ENCODE peak calls at places on chromosomes 16 and 17, in ten cellular contexts. Q is NAMALWA, X is NCI-H1436, F is tibial nerve, M is T-cell, L is T-helper 2 cell, P is adrenal gland, Y is kidney tubule cell, V is nucleus accumbens, Z is AG08395. U is an unnamed sample.
A peak's percentile ranks its signal among the peaks of the same experiment; 100 is the strongest.

GRCh38 chr16:63292036-63292435 is 1255.8 kb upstream of the CDH8 start:
- DNase-seq in V (no peak), X (no peak), M (no peak), P (no peak), Y (no peak), F (no peak), Z (no peak), Q (no peak), L (no peak), U (no peak)

GRCh38 chr17:39647242-39647641 is 10.3 kb downstream of the STARD3 start:
- DNase-seq in L (no peak), F (no peak), V (no peak), M (no peak), X (no peak), Z (no peak), P (no peak), Y (no peak), Q (no peak), U (no peak)

GRCh38 chr17:78528541-78528940 is 48.7 kb downstream of the DNAH17 start:
- DNase-seq in F (no peak), V (no peak), M (no peak), X (peak; percentile 93), Y (no peak), Q (no peak), Z (no peak), P (no peak), L (no peak), U (no peak)

GRCh38 chr17:46958192-46958591 is 20.9 kb downstream of the RPRML start:
- DNase-seq in P (no peak), Y (no peak), F (no peak), X (no peak), Z (no peak), Q (no peak), M (no peak), L (no peak), V (no peak), U (no peak)

GRCh38 chr16:54654429-54654828 is 276.2 kb upstream of the IRX5 start:
- DNase-seq in P (no peak), F (no peak), Z (no peak), Q (no peak), Y (no peak), V (no peak), L (no peak), X (peak; percentile 36), M (no peak), U (no peak)

GRCh38 chr17:74444406-74444805 is 12.5 kb downstream of the GPRC5C start:
- DNase-seq in X (no peak), L (no peak), M (no peak), F (peak; percentile 63), Z (no peak), P (peak; percentile 93), Y (peak; percentile 54), Q (no peak), V (no peak), U (no peak)

GRCh38 chr16:88379694-88380040 is 3.1 kb upstream of the ZNF469 start:
- DNase-seq in Z (no peak), X (no peak), P (no peak), F (no peak), V (no peak), M (no peak), Q (no peak), Y (no peak), L (no peak), U (no peak)

GRCh38 chr17:58330997-58331814 is 2.6 kb upstream of the TSPOAP1 start:
- DNase-seq in L (peak; percentile 88), V (no peak), X (no peak), F (no peak), P (peak; percentile 38), Y (no peak), Z (no peak), M (peak; percentile 78), Q (peak; percentile 66), U (peak; percentile 81)

GRCh38 chr17:78318843-78319242 is 41.0 kb downstream of the SOCS3 start:
- DNase-seq in X (no peak), Q (no peak), L (no peak), V (no peak), Z (no peak), M (no peak), F (no peak), P (no peak), Y (no peak), U (no peak)

GRCh38 chr16:86138121-86138944 is 239.4 kb downstream of the IRF8 start:
- DNase-seq in Q (no peak), L (no peak), X (no peak), P (no peak), Z (no peak), F (no peak), M (no peak), V (no peak), Y (no peak), U (no peak)

GRCh38 chr17:54916721-54917120 is 16.1 kb downstream of the TOM1L1 start:
- DNase-seq in Z (no peak), M (no peak), Q (no peak), L (no peak), P (no peak), X (no peak), F (no peak), V (no peak), Y (no peak), U (no peak)

GRCh38 chr16:13680021-13680672 is 239.8 kb upstream of the ERCC4 start:
- DNase-seq in Z (no peak), F (no peak), L (no peak), Q (no peak), X (no peak), M (no peak), P (no peak), V (no peak), Y (peak; percentile 50), U (no peak)

GRCh38 chr16:77376358-77376757 is 58.5 kb downstream of the ADAMTS18 start:
- DNase-seq in Q (peak; percentile 36), Y (no peak), L (peak; percentile 14), F (no peak), Z (peak; percentile 4), X (no peak), V (no peak), P (no peak), M (no peak), U (no peak)

GRCh38 chr17:65530985-65531507 is 30.4 kb downstream of the AXIN2 start:
- DNase-seq in Q (no peak), P (peak; percentile 73), V (no peak), Y (no peak), F (no peak), M (no peak), X (no peak), Z (peak; percentile 33), L (no peak), U (no peak)

GRCh38 chr17:75006653-75007052 is 5.8 kb upstream of the MRPL58 start:
- DNase-seq in Z (no peak), M (no peak), L (no peak), Q (no peak), P (peak; percentile 55), V (no peak), F (no peak), Y (no peak), X (no peak), U (no peak)

GRCh38 chr17:17806611-17807010 is 30.2 kb downstream of the SREBF1 start:
- DNase-seq in Q (no peak), M (no peak), L (no peak), F (no peak), Y (no peak), Z (no peak), P (no peak), X (no peak), V (no peak), U (no peak)

GRCh38 chr16:52389045-52389444 is 157.9 kb downstream of the TOX3 start:
- DNase-seq in P (no peak), M (no peak), V (no peak), F (no peak), Z (no peak), Y (peak; percentile 46), Q (no peak), X (no peak), L (no peak), U (no peak)

GRCh38 chr16:84478172-84478948 is 26.1 kb downstream of the MEAK7 start:
- DNase-seq in Z (peak; percentile 69), L (no peak), X (no peak), Y (peak; percentile 87), F (no peak), P (peak; percentile 21), Q (no peak), V (no peak), M (no peak), U (no peak)

GRCh38 chr17:52227926-52228325 is 69.4 kb upstream of the CA10 start:
- DNase-seq in Q (no peak), Y (no peak), L (no peak), F (no peak), M (no peak), Z (no peak), X (no peak), P (no peak), V (no peak), U (no peak)

GRCh38 chr16:50399411-50399810 is 30.6 kb upstream of the BRD7 start:
- DNase-seq in Q (no peak), M (no peak), X (no peak), V (no peak), F (no peak), P (no peak), L (no peak), Z (no peak), Y (no peak), U (no peak)